ENCODE peak calls at places on chromosomes 16 and 17, in five cellular contexts. One of them, this sample, is unnamed.

GRCh38 chr16:70512456-70512855 is 10.9 kb downstream of the COG4 start:
- DNase-seq in nephron progenitor cell: no peak
- DNase-seq in progenitor cell of endocrine pancreas: no peak
- DNase-seq in neural crest cell: no peak
- DNase-seq in body of pancreas: no peak
- DNase-seq in this sample: no peak

GRCh38 chr17:8484465-8484864 is 48.8 kb downstream of the NDEL1 start:
- DNase-seq in neural crest cell: no peak
- DNase-seq in body of pancreas: no peak
- DNase-seq in progenitor cell of endocrine pancreas: no peak
- DNase-seq in nephron progenitor cell: no peak
- DNase-seq in this sample: no peak

GRCh38 chr17:80210348-80211108 is 9.6 kb downstream of the SGSH start:
- DNase-seq in progenitor cell of endocrine pancreas: no peak
- DNase-seq in body of pancreas: no peak
- DNase-seq in nephron progenitor cell: no peak
- DNase-seq in neural crest cell: no peak
- DNase-seq in this sample: no peak

GRCh38 chr17:35731239-35731931 is at the start of gene RASL10B:
- DNase-seq in body of pancreas: peak
- DNase-seq in neural crest cell: peak
- DNase-seq in nephron progenitor cell: peak
- DNase-seq in progenitor cell of endocrine pancreas: peak
- DNase-seq in this sample: no peak

GRCh38 chr17:18158022-18158600 is 25.5 kb upstream of the ALKBH5 start:
- DNase-seq in progenitor cell of endocrine pancreas: peak
- DNase-seq in body of pancreas: peak
- DNase-seq in nephron progenitor cell: peak
- DNase-seq in neural crest cell: peak
- DNase-seq in this sample: peak

GRCh38 chr16:83779881-83780280 is 27.9 kb upstream of the HSBP1 start:
- DNase-seq in neural crest cell: no peak
- DNase-seq in nephron progenitor cell: no peak
- DNase-seq in progenitor cell of endocrine pancreas: no peak
- DNase-seq in body of pancreas: no peak
- DNase-seq in this sample: no peak

GRCh38 chr17:731943-732787 is at the start of gene TLCD3A:
- DNase-seq in progenitor cell of endocrine pancreas: peak
- DNase-seq in nephron progenitor cell: peak
- DNase-seq in body of pancreas: peak
- DNase-seq in neural crest cell: peak
- DNase-seq in this sample: peak

GRCh38 chr16:24737391-24737871 is 8.0 kb downstream of the TNRC6A start:
- DNase-seq in neural crest cell: no peak
- DNase-seq in progenitor cell of endocrine pancreas: no peak
- DNase-seq in nephron progenitor cell: no peak
- DNase-seq in body of pancreas: no peak
- DNase-seq in this sample: no peak

GRCh38 chr17:44628234-44629188 is 27.8 kb upstream of the MEIOC start:
- DNase-seq in neural crest cell: peak
- DNase-seq in nephron progenitor cell: peak
- DNase-seq in body of pancreas: peak
- DNase-seq in progenitor cell of endocrine pancreas: no peak
- DNase-seq in this sample: peak

GRCh38 chr17:16439303-16439791 is 24.0 kb downstream of the TRPV2 start:
- DNase-seq in progenitor cell of endocrine pancreas: no peak
- DNase-seq in nephron progenitor cell: no peak
- DNase-seq in neural crest cell: no peak
- DNase-seq in body of pancreas: no peak
- DNase-seq in this sample: no peak

GRCh38 chr17:60300011-60300410 is 91.9 kb downstream of the USP32 start:
- DNase-seq in neural crest cell: no peak
- DNase-seq in body of pancreas: no peak
- DNase-seq in nephron progenitor cell: no peak
- DNase-seq in progenitor cell of endocrine pancreas: no peak
- DNase-seq in this sample: no peak

GRCh38 chr17:50447870-50448573 is 20.7 kb downstream of the CHAD start:
- DNase-seq in body of pancreas: peak
- DNase-seq in neural crest cell: no peak
- DNase-seq in progenitor cell of endocrine pancreas: no peak
- DNase-seq in nephron progenitor cell: no peak
- DNase-seq in this sample: no peak

GRCh38 chr16:58299757-58300349 is 5.0 kb upstream of the PRSS54 start:
- DNase-seq in progenitor cell of endocrine pancreas: no peak
- DNase-seq in neural crest cell: no peak
- DNase-seq in body of pancreas: peak
- DNase-seq in nephron progenitor cell: peak
- DNase-seq in this sample: no peak

GRCh38 chr16:53952215-53953208 is 248.6 kb downstream of the FTO start:
- DNase-seq in neural crest cell: no peak
- DNase-seq in progenitor cell of endocrine pancreas: no peak
- DNase-seq in nephron progenitor cell: no peak
- DNase-seq in body of pancreas: no peak
- DNase-seq in this sample: no peak

GRCh38 chr16:89700649-89701424 is 668 bp downstream of the SPATA2L start:
- DNase-seq in body of pancreas: peak
- DNase-seq in progenitor cell of endocrine pancreas: no peak
- DNase-seq in nephron progenitor cell: peak
- DNase-seq in neural crest cell: no peak
- DNase-seq in this sample: peak

GRCh38 chr16:11323551-11324336 is 21.5 kb upstream of the RMI2 start:
- DNase-seq in nephron progenitor cell: no peak
- DNase-seq in body of pancreas: no peak
- DNase-seq in progenitor cell of endocrine pancreas: no peak
- DNase-seq in neural crest cell: no peak
- DNase-seq in this sample: no peak

GRCh38 chr17:6539871-6540270 is 16.5 kb downstream of the PITPNM3 start:
- DNase-seq in nephron progenitor cell: no peak
- DNase-seq in progenitor cell of endocrine pancreas: no peak
- DNase-seq in body of pancreas: no peak
- DNase-seq in neural crest cell: no peak
- DNase-seq in this sample: no peak

GRCh38 chr17:45367216-45367615 is 50.4 kb upstream of the MAP3K14 start:
- DNase-seq in body of pancreas: no peak
- DNase-seq in progenitor cell of endocrine pancreas: no peak
- DNase-seq in nephron progenitor cell: no peak
- DNase-seq in neural crest cell: no peak
- DNase-seq in this sample: peak

GRCh38 chr16:54921229-54921824 is 9.3 kb upstream of the IRX5 start:
- DNase-seq in nephron progenitor cell: no peak
- DNase-seq in body of pancreas: no peak
- DNase-seq in neural crest cell: no peak
- DNase-seq in progenitor cell of endocrine pancreas: no peak
- DNase-seq in this sample: no peak

DNA sequence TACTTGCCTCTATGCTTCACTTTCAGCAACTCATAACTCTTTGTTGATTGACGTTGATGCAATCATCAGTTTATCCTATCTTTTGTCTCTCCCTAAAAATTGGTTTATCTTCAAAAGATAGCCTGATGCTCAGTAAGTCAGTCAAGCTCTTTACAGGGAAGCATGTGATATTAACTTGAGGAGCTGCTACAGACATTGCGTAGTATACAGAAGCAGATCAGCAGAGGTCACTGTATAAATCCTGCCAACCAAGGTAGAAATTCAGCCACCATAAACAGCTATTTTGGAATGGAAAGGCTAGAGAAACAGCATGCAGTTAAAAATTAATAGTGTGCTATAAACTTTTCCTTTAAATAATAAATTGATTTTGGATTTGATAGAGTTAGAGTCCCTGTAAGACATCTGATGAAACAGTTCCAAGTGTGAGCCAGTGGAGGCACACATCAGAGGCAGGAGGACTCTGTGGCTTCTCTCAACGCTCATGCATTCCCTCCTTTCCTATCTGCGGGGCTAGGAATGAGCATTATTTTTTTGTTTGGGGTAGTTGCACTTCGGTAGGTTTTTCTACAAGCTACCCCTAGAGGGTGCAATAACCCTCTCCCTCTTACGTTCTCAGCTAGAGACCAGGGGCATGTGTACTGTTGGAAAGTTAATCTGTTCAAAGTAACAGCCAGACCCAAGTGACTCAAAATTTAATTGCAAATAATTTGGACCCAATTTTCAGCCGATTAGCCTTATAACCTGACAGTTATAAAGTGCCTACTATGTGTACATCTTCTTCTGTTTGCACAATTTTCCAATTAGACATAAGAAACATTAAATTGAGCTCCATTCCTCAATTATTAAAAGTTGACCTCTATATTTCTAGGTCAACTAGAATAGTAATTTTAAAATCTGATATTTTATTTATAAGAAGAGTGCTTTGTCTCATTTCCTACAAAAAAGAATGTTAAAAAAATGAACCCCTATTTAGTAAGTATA is 647.7 kb upstream of the SOX9 start:
- DNase-seq in nephron progenitor cell: peak
- DNase-seq in progenitor cell of endocrine pancreas: no peak
- DNase-seq in neural crest cell: peak
- DNase-seq in body of pancreas: peak
- DNase-seq in this sample: no peak
- TF ChIP-seq CTCF in nephron progenitor cell: peak
- TF ChIP-seq CTCF in progenitor cell of endocrine pancreas: peak
- TF ChIP-seq CTCF in neural crest cell: peak
- TF ChIP-seq CTCF in body of pancreas: peak
- TF ChIP-seq CTCF in this sample: no peak

GRCh38 chr17:36814958-36815357 is 122.3 kb upstream of the LHX1 start:
- DNase-seq in neural crest cell: no peak
- DNase-seq in progenitor cell of endocrine pancreas: no peak
- DNase-seq in nephron progenitor cell: no peak
- DNase-seq in body of pancreas: no peak
- DNase-seq in this sample: no peak

GRCh38 chr17:36813957-36814356 is 123.3 kb upstream of the LHX1 start:
- DNase-seq in body of pancreas: no peak
- DNase-seq in progenitor cell of endocrine pancreas: no peak
- DNase-seq in neural crest cell: no peak
- DNase-seq in nephron progenitor cell: no peak
- DNase-seq in this sample: no peak

GRCh38 chr17:36816214-36816613 is 121.1 kb upstream of the LHX1 start:
- DNase-seq in progenitor cell of endocrine pancreas: no peak
- DNase-seq in nephron progenitor cell: no peak
- DNase-seq in body of pancreas: no peak
- DNase-seq in neural crest cell: no peak
- DNase-seq in this sample: no peak

GRCh38 chr17:36812762-36813161 is 124.5 kb upstream of the LHX1 start:
- DNase-seq in progenitor cell of endocrine pancreas: no peak
- DNase-seq in neural crest cell: no peak
- DNase-seq in body of pancreas: no peak
- DNase-seq in nephron progenitor cell: peak
- DNase-seq in this sample: no peak

GRCh38 chr17:36813357-36813756 is 123.9 kb upstream of the LHX1 start:
- DNase-seq in progenitor cell of endocrine pancreas: no peak
- DNase-seq in nephron progenitor cell: no peak
- DNase-seq in body of pancreas: no peak
- DNase-seq in neural crest cell: no peak
- DNase-seq in this sample: no peak
- TF ChIP-seq CTCF in progenitor cell of endocrine pancreas: no peak
- TF ChIP-seq CTCF in nephron progenitor cell: no peak
- TF ChIP-seq CTCF in body of pancreas: no peak
- TF ChIP-seq CTCF in neural crest cell: no peak
- TF ChIP-seq CTCF in this sample: no peak

GRCh38 chr17:32264140-32264799 is 1.4 kb upstream of the RHBDL3 start:
- DNase-seq in neural crest cell: no peak
- DNase-seq in progenitor cell of endocrine pancreas: no peak
- DNase-seq in body of pancreas: no peak
- DNase-seq in nephron progenitor cell: no peak
- DNase-seq in this sample: no peak
- TF ChIP-seq CTCF in neural crest cell: peak
- TF ChIP-seq CTCF in progenitor cell of endocrine pancreas: peak
- TF ChIP-seq CTCF in body of pancreas: no peak
- TF ChIP-seq CTCF in nephron progenitor cell: peak
- TF ChIP-seq CTCF in this sample: no peak

DNA sequence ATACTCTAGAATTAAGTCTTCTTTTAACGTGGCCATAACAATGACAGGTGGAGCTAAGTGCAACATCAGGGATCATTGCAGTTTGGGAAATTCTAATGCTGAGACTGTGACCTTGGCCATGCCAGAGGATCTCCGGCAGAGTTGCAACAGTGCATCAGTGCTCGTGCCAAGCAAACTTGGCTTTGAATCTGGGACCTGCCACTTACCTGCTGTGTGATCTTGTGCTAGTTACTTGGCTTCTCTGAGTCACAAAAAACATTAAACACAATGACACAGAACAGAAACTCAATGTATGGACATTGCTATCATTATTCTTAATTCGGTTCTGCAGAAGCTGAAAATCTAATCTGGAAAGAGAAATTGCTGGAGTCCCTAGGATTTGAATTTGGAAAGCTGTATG is 435.5 kb upstream of the CCL2 start:
- DNase-seq in body of pancreas: no peak
- DNase-seq in nephron progenitor cell: no peak
- DNase-seq in neural crest cell: no peak
- DNase-seq in progenitor cell of endocrine pancreas: no peak
- DNase-seq in this sample: no peak
- TF ChIP-seq CTCF in body of pancreas: no peak
- TF ChIP-seq CTCF in nephron progenitor cell: no peak
- TF ChIP-seq CTCF in neural crest cell: no peak
- TF ChIP-seq CTCF in progenitor cell of endocrine pancreas: no peak
- TF ChIP-seq CTCF in this sample: no peak

DNA sequence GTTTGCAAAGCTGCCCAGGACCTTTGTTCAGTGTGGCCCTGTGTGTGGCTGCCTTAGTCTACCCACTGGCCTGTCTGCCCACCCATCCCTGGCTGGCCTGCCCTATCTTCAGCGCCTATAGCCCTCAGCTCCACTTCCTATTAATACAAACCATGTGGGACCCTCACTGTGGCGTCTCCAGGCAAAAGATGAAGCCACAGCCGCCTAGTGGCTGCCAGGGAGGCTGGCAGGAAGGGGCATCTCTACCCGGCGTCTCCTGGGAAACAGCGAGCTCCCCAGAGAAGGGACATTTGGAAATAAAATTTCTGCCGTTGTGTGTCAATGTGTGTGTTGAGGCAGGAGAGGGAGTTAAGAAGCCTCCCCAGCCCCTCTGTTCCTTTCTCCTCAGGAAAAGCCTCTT is 31.5 kb downstream of the NEUROD2 start:
- DNase-seq in nephron progenitor cell: peak
- DNase-seq in progenitor cell of endocrine pancreas: no peak
- DNase-seq in neural crest cell: peak
- DNase-seq in body of pancreas: no peak
- DNase-seq in this sample: no peak
- TF ChIP-seq CTCF in nephron progenitor cell: peak
- TF ChIP-seq CTCF in progenitor cell of endocrine pancreas: peak
- TF ChIP-seq CTCF in neural crest cell: peak
- TF ChIP-seq CTCF in body of pancreas: peak
- TF ChIP-seq CTCF in this sample: no peak

GRCh38 chr16:87951550-87952538 is 610 bp downstream of the BANP start:
- DNase-seq in nephron progenitor cell: peak
- DNase-seq in neural crest cell: no peak
- DNase-seq in body of pancreas: peak
- DNase-seq in progenitor cell of endocrine pancreas: peak
- DNase-seq in this sample: no peak
- TF ChIP-seq CTCF in nephron progenitor cell: no peak
- TF ChIP-seq CTCF in neural crest cell: peak
- TF ChIP-seq CTCF in body of pancreas: no peak
- TF ChIP-seq CTCF in progenitor cell of endocrine pancreas: peak
- TF ChIP-seq CTCF in this sample: no peak

GRCh38 chr17:11264183-11264871 is 23.3 kb downstream of the SHISA6 start:
- DNase-seq in progenitor cell of endocrine pancreas: no peak
- DNase-seq in neural crest cell: no peak
- DNase-seq in nephron progenitor cell: no peak
- DNase-seq in body of pancreas: no peak
- DNase-seq in this sample: no peak
- TF ChIP-seq CTCF in progenitor cell of endocrine pancreas: peak
- TF ChIP-seq CTCF in neural crest cell: peak
- TF ChIP-seq CTCF in nephron progenitor cell: peak
- TF ChIP-seq CTCF in body of pancreas: no peak
- TF ChIP-seq CTCF in this sample: no peak